ENCODE peak calls at places on chromosome 16, in four cellular contexts. G, K, B and P are unnamed samples.

GRCh38 chr16:20327444-20328041 is at the start of gene GP2:
- DNase-seq in G (no peak), K (peak), B (peak), P (no peak)

GRCh38 chr16:12002447-12003006 is 26.0 kb downstream of the SNX29 start:
- DNase-seq in G (no peak), K (peak), B (no peak), P (no peak)

GRCh38 chr16:67029249-67030096 is 524 bp downstream of the CBFB start:
- DNase-seq in G (no peak), K (peak), B (no peak), P (no peak)

GRCh38 chr16:56669840-56670639 is 426 bp downstream of the MT1H start:
- DNase-seq in G (no peak), K (no peak), B (no peak), P (no peak)

GRCh38 chr16:4064950-4065352 is 51.3 kb downstream of the ADCY9 start:
- DNase-seq in G (no peak), K (no peak), B (no peak), P (no peak)

GRCh38 chr16:55622930-55623561 is 32.7 kb upstream of the SLC6A2 start:
- DNase-seq in G (no peak), K (peak), B (peak), P (no peak)

GRCh38 chr16:24993722-24994686 is 21.2 kb downstream of the ARHGAP17 start:
- DNase-seq in G (peak), K (no peak), B (peak), P (peak)

GRCh38 chr16:12321363-12321762 is 344.8 kb downstream of the SNX29 start:
- DNase-seq in G (no peak), K (peak), B (peak), P (no peak)

GRCh38 chr16:28899882-28900600 is 21.8 kb downstream of the ATP2A1 start:
- DNase-seq in G (no peak), K (no peak), B (no peak), P (no peak)

GRCh38 chr16:57863434-57864160 is 61.3 kb upstream of the KIFC3 start:
- DNase-seq in G (no peak), K (peak), B (peak), P (no peak)

GRCh38 chr16:4724661-4725270 is 9.3 kb downstream of the ANKS3 start:
- DNase-seq in G (no peak), K (no peak), B (no peak), P (no peak)

GRCh38 chr16:27818231-27818630 is 245.3 kb downstream of the GSG1L start:
- DNase-seq in G (no peak), K (no peak), B (no peak), P (no peak)

GRCh38 chr16:53084141-53084541 is 29.4 kb downstream of the CHD9 start:
- DNase-seq in G (no peak), K (no peak), B (no peak), P (no peak)

GRCh38 chr16:46482895-46483294 is 138.3 kb downstream of the SHCBP1 start:
- DNase-seq in G (no peak), K (no peak), B (peak), P (no peak)

GRCh38 chr16:1527836-1528811 is 5.3 kb upstream of the TMEM204 start:
- DNase-seq in G (no peak), K (no peak), B (peak), P (no peak)

GRCh38 chr16:89545831-89546574 is 14.5 kb upstream of the RPL13 start:
- DNase-seq in G (no peak), K (no peak), B (peak), P (no peak)